ENCODE peak calls at places on chromosome 4, in eight cellular contexts. J, O, R, B, H, U, A and V are unnamed samples.
A peak's percentile ranks its signal among the peaks of the same experiment; 100 is the strongest.

GRCh38 chr4:110344165-110344564 is 131.8 kb upstream of the ENPEP start:
- DNase-seq in J (no peak), O (no peak), R (no peak), B (no peak), H (peak; percentile 5), U (no peak), A (no peak), V (no peak)

GRCh38 chr4:176838611-176839411 is 46.1 kb upstream of the VEGFC start:
- DNase-seq in J (no peak), O (no peak), R (no peak), B (no peak), H (peak; percentile 32), U (no peak), A (no peak), V (no peak)

GRCh38 chr4:35986537-35986936 is 257.8 kb downstream of the ARAP2 start:
- DNase-seq in J (no peak), O (no peak), R (no peak), B (no peak), H (no peak), U (no peak), A (no peak), V (no peak)

GRCh38 chr4:81255524-81255923 is 40.5 kb upstream of the PRKG2 start:
- DNase-seq in J (no peak), O (no peak), R (no peak), B (no peak), H (peak; percentile 63), U (no peak), A (no peak), V (no peak)

GRCh38 chr4:111464251-111465045 is 680.8 kb upstream of the FAM241A start:
- DNase-seq in J (no peak), O (no peak), R (no peak), B (no peak), H (no peak), U (no peak), A (no peak), V (no peak)

GRCh38 chr4:185729300-185729912 is 82.6 kb downstream of the SORBS2 start:
- DNase-seq in J (no peak), O (no peak), R (no peak), B (no peak), H (peak; percentile 51), U (no peak), A (no peak), V (no peak)

GRCh38 chr4:76306882-76307669 is 543 bp downstream of the STBD1 start:
- DNase-seq in J (peak; percentile 66), O (no peak), R (peak; percentile 5), B (peak; percentile 21), H (peak; percentile 55), U (peak; percentile 30), A (peak; percentile 79), V (peak; percentile 66)

GRCh38 chr4:10317345-10317744 is 139.9 kb downstream of the ZNF518B start:
- DNase-seq in J (no peak), O (no peak), R (no peak), B (no peak), H (no peak), U (no peak), A (no peak), V (no peak)